ENCODE peak calls at places on chromosomes 12 and 14, in five cellular contexts. N is AG08395; O is activated naive CD8-positive, alpha-beta T cell treated with anti-CD3 and anti-CD28 coated beads for 36 hours; H is NCI-H146; Q is iPS DF 6.9. Y is an unnamed sample.

GRCh38 chr12:56032006-56032405 is 9.7 kb upstream of the RPS26 start:
- DNase-seq in N (no peak), O (peak; percentile 46), H (no peak), Q (no peak), Y (no peak)

GRCh38 chr12:122849352-122850047 is 14.2 kb downstream of the HIP1R start:
- DNase-seq in N (no peak), O (no peak), H (no peak), Q (no peak), Y (no peak)

GRCh38 chr12:92078167-92079053 is 67.2 kb downstream of the BTG1 start:
- DNase-seq in N (peak; percentile 82), O (no peak), H (no peak), Q (no peak), Y (peak; percentile 90)

GRCh38 chr12:57368349-57369095 is 62.3 kb downstream of the R3HDM2 start:
- DNase-seq in N (no peak), O (no peak), H (no peak), Q (no peak), Y (no peak)

GRCh38 chr14:102431751-102432150 is 69.0 kb downstream of the TECPR2 start:
- DNase-seq in N (no peak), O (no peak), H (no peak), Q (no peak), Y (no peak)

GRCh38 chr12:1830981-1831930 is 10.9 kb downstream of the LRTM2 start:
- DNase-seq in N (peak; percentile 69), O (peak; percentile 25), H (no peak), Q (peak; percentile 80), Y (peak; percentile 92)

GRCh38 chr14:80992580-80992979 is 37.2 kb downstream of the TSHR start:
- DNase-seq in N (no peak), O (no peak), H (no peak), Q (no peak), Y (no peak)

GRCh38 chr12:126093911-126094310 is 1028.7 kb downstream of the AACS start:
- DNase-seq in N (no peak), O (no peak), H (no peak), Q (peak; percentile 35), Y (peak; percentile 33)

GRCh38 chr14:88983755-88984154 is 159.3 kb downstream of the TTC8 start:
- DNase-seq in N (peak; percentile 88), O (no peak), H (peak; percentile 11), Q (no peak), Y (peak; percentile 20)

GRCh38 chr12:3170423-3171194 is 93.4 kb downstream of the TSPAN9 start:
- DNase-seq in N (peak; percentile 81), O (no peak), H (no peak), Q (no peak), Y (peak; percentile 56)

GRCh38 chr12:118136559-118137003 is 657 bp downstream of the PEBP1 start:
- DNase-seq in N (peak; percentile 52), O (peak; percentile 44), H (peak; percentile 18), Q (no peak), Y (peak; percentile 48)

GRCh38 chr12:45518516-45519235 is 210.8 kb upstream of the ARID2 start:
- DNase-seq in N (no peak), O (peak; percentile 30), H (no peak), Q (no peak), Y (no peak)

GRCh38 chr12:113407931-113408585 is 4.4 kb upstream of the SDS start:
- DNase-seq in N (peak; percentile 42), O (no peak), H (no peak), Q (no peak), Y (peak; percentile 42)

Y was measured in myocyte.